ENCODE peak calls at places on chromosomes 16 and 17, in ten cellular contexts. One of them, this sample, is unnamed.

GRCh38 chr17:42023524-42024349 is 3.8 kb downstream of the NKIRAS2 start:
- DNase-seq in left ventricle myocardium inferior: peak; percentile 35
- DNase-seq in HFF-Myc: no peak
- DNase-seq in tibial artery: peak; percentile 72
- DNase-seq in breast epithelium: no peak
- DNase-seq in AG04450: no peak
- DNase-seq in CD8-positive, alpha-beta T cell: no peak
- DNase-seq in heart right ventricle: no peak
- DNase-seq in A549: no peak
- DNase-seq in H7: no peak
- DNase-seq in this sample: no peak

GRCh38 chr17:42982266-42982665 is 1.9 kb downstream of the RUNDC1 start:
- DNase-seq in heart right ventricle: no peak
- DNase-seq in left ventricle myocardium inferior: no peak
- DNase-seq in HFF-Myc: no peak
- DNase-seq in CD8-positive, alpha-beta T cell: no peak
- DNase-seq in breast epithelium: no peak
- DNase-seq in A549: no peak
- DNase-seq in H7: no peak
- DNase-seq in tibial artery: no peak
- DNase-seq in AG04450: no peak
- DNase-seq in this sample: no peak

GRCh38 chr17:27612160-27612767 is 18.7 kb upstream of the LGALS9 start:
- DNase-seq in H7: no peak
- DNase-seq in left ventricle myocardium inferior: no peak
- DNase-seq in AG04450: no peak
- DNase-seq in A549: no peak
- DNase-seq in breast epithelium: no peak
- DNase-seq in CD8-positive, alpha-beta T cell: no peak
- DNase-seq in heart right ventricle: no peak
- DNase-seq in HFF-Myc: no peak
- DNase-seq in tibial artery: no peak
- DNase-seq in this sample: no peak

GRCh38 chr16:54106078-54106477 is 180.5 kb downstream of the IRX3 start:
- DNase-seq in A549: no peak
- DNase-seq in HFF-Myc: no peak
- DNase-seq in tibial artery: no peak
- DNase-seq in heart right ventricle: no peak
- DNase-seq in AG04450: no peak
- DNase-seq in CD8-positive, alpha-beta T cell: no peak
- DNase-seq in breast epithelium: no peak
- DNase-seq in left ventricle myocardium inferior: no peak
- DNase-seq in H7: no peak
- DNase-seq in this sample: no peak

GRCh38 chr17:58338454-58338841 is 9.9 kb upstream of the TSPOAP1 start:
- DNase-seq in left ventricle myocardium inferior: no peak
- DNase-seq in heart right ventricle: no peak
- DNase-seq in tibial artery: no peak
- DNase-seq in AG04450: no peak
- DNase-seq in breast epithelium: no peak
- DNase-seq in HFF-Myc: no peak
- DNase-seq in A549: no peak
- DNase-seq in H7: no peak
- DNase-seq in CD8-positive, alpha-beta T cell: no peak
- DNase-seq in this sample: no peak

GRCh38 chr17:8843344-8843743 is 24.1 kb downstream of the PIK3R6 start:
- DNase-seq in AG04450: no peak
- DNase-seq in CD8-positive, alpha-beta T cell: no peak
- DNase-seq in A549: no peak
- DNase-seq in tibial artery: no peak
- DNase-seq in H7: no peak
- DNase-seq in HFF-Myc: no peak
- DNase-seq in heart right ventricle: no peak
- DNase-seq in left ventricle myocardium inferior: no peak
- DNase-seq in breast epithelium: no peak
- DNase-seq in this sample: no peak

GRCh38 chr16:88456356-88457292 is 3.5 kb downstream of the ZFPM1 start:
- DNase-seq in A549: no peak
- DNase-seq in HFF-Myc: no peak
- DNase-seq in H7: no peak
- DNase-seq in left ventricle myocardium inferior: no peak
- DNase-seq in CD8-positive, alpha-beta T cell: no peak
- DNase-seq in tibial artery: no peak
- DNase-seq in heart right ventricle: no peak
- DNase-seq in AG04450: no peak
- DNase-seq in breast epithelium: no peak
- DNase-seq in this sample: no peak

GRCh38 chr17:68182940-68183551 is 64.8 kb upstream of the AMZ2 start:
- DNase-seq in left ventricle myocardium inferior: no peak
- DNase-seq in tibial artery: no peak
- DNase-seq in H7: peak; percentile 69
- DNase-seq in AG04450: no peak
- DNase-seq in HFF-Myc: no peak
- DNase-seq in heart right ventricle: no peak
- DNase-seq in CD8-positive, alpha-beta T cell: no peak
- DNase-seq in A549: no peak
- DNase-seq in breast epithelium: no peak
- DNase-seq in this sample: no peak

GRCh38 chr17:81328925-81329278 is 33.8 kb upstream of the SLC38A10 start:
- DNase-seq in breast epithelium: no peak
- DNase-seq in H7: peak; percentile 74
- DNase-seq in heart right ventricle: no peak
- DNase-seq in CD8-positive, alpha-beta T cell: no peak
- DNase-seq in A549: peak; percentile 50
- DNase-seq in tibial artery: no peak
- DNase-seq in HFF-Myc: no peak
- DNase-seq in AG04450: no peak
- DNase-seq in left ventricle myocardium inferior: no peak
- DNase-seq in this sample: no peak

GRCh38 chr16:65119905-65120341 is 1.9 kb downstream of the CDH11 start:
- DNase-seq in A549: no peak
- DNase-seq in breast epithelium: no peak
- DNase-seq in heart right ventricle: no peak
- DNase-seq in left ventricle myocardium inferior: no peak
- DNase-seq in HFF-Myc: no peak
- DNase-seq in H7: no peak
- DNase-seq in CD8-positive, alpha-beta T cell: no peak
- DNase-seq in tibial artery: no peak
- DNase-seq in AG04450: no peak
- DNase-seq in this sample: no peak

GRCh38 chr17:9004132-9004960 is 17.0 kb upstream of the NTN1 start:
- DNase-seq in left ventricle myocardium inferior: no peak
- DNase-seq in HFF-Myc: no peak
- DNase-seq in AG04450: no peak
- DNase-seq in tibial artery: no peak
- DNase-seq in breast epithelium: no peak
- DNase-seq in CD8-positive, alpha-beta T cell: no peak
- DNase-seq in A549: no peak
- DNase-seq in H7: peak; percentile 86
- DNase-seq in heart right ventricle: no peak
- DNase-seq in this sample: no peak

GRCh38 chr16:11562941-11563340 is 23.8 kb downstream of the LITAF start:
- DNase-seq in left ventricle myocardium inferior: no peak
- DNase-seq in heart right ventricle: no peak
- DNase-seq in H7: no peak
- DNase-seq in CD8-positive, alpha-beta T cell: no peak
- DNase-seq in breast epithelium: no peak
- DNase-seq in HFF-Myc: no peak
- DNase-seq in A549: no peak
- DNase-seq in AG04450: no peak
- DNase-seq in tibial artery: no peak
- DNase-seq in this sample: no peak

GRCh38 chr17:49344914-49345313 is 17.1 kb downstream of the ZNF652 start:
- DNase-seq in left ventricle myocardium inferior: no peak
- DNase-seq in H7: no peak
- DNase-seq in HFF-Myc: no peak
- DNase-seq in A549: no peak
- DNase-seq in breast epithelium: no peak
- DNase-seq in tibial artery: no peak
- DNase-seq in AG04450: no peak
- DNase-seq in CD8-positive, alpha-beta T cell: no peak
- DNase-seq in heart right ventricle: no peak
- DNase-seq in this sample: no peak

DNA sequence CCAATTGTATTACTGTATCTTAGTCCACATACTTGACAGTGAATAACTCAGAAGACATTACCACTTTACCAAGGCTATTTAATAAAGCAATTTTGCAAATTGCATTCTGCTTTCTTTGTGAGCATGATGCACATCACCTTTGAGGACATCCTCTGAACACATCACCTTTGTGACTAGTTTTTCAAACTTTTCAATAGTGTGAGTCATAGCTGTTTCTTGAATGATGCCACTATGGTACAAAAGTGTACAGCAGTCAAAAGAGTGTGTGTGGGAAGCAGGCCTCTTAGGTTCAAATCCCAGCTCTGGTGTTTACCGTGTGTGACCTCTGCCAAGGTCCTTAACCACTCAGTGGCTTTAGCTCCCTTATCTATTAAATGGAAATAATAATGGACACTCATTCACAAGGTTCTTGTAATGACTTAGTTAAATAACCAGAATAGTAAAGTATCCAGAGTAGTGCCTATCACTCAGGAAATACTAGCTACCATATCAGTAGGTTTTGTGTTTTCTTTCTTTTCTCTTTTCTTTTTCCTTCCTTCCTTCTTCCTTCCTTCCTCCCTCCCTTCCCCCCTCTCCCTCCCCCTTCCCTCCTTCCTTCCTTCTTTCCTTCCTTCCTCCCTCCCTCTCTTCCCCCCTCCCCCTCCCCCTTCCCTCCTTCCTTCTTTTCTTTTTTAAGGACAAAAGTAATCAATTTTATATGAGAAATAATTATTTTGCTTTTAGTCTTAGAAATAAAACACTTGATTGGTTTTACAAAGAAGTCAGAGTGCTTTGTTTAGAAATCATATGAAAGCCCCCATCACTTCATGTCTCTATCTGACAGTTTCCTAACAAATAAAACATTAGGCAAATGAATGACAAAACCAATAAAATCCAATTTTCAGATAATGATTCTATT is 178.9 kb downstream of the MYO1D start:
- DNase-seq in CD8-positive, alpha-beta T cell: no peak
- DNase-seq in AG04450: no peak
- DNase-seq in HFF-Myc: no peak
- DNase-seq in tibial artery: no peak
- DNase-seq in A549: no peak
- DNase-seq in heart right ventricle: no peak
- DNase-seq in left ventricle myocardium inferior: no peak
- DNase-seq in breast epithelium: no peak
- DNase-seq in H7: no peak
- DNase-seq in this sample: no peak
- H3K4me3 ChIP-seq in CD8-positive, alpha-beta T cell: no peak overlapping the region
- H3K4me3 ChIP-seq in AG04450: no peak overlapping the region
- H3K4me3 ChIP-seq in HFF-Myc: no peak overlapping the region
- H3K4me3 ChIP-seq in tibial artery: no peak overlapping the region
- H3K4me3 ChIP-seq in A549: no peak overlapping the region
- H3K4me3 ChIP-seq in heart right ventricle: no peak overlapping the region
- H3K4me3 ChIP-seq in left ventricle myocardium inferior: no peak overlapping the region
- H3K4me3 ChIP-seq in breast epithelium: no peak overlapping the region
- H3K4me3 ChIP-seq in H7: no peak overlapping the region
- H3K4me3 ChIP-seq in this sample: no peak overlapping the region

DNA sequence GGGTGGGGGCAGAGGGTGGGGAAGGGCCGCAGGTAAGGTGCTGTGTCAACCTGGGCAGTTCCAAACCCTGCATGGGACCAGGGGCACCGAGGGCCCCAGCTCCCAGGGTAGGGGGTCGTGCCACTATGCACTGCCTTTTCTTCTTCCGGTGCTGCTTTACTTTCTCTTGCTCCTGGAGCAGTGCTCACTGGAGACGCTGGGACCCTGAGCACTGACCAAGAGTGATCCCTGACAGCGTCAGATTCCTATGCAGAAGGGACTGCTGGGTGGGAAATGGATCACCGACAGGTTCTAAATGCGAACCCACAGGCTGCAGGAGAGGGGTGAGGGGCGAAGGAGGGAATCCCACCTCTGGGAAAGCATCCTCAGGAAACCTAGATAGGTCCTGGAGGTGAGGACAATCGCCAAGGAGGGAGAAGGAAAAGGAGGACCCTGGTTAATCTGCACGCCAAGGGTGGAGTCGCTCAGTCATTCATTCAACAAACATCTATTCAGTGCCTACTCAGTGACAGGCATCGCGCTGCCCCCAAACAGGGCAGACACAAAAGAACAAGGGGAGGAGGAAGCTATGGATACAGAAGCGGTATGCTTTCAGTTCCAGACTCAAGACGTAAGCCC is 470.2 kb downstream of the SOX9 start:
- DNase-seq in CD8-positive, alpha-beta T cell: no peak
- DNase-seq in heart right ventricle: no peak
- DNase-seq in HFF-Myc: no peak
- DNase-seq in H7: no peak
- DNase-seq in breast epithelium: no peak
- DNase-seq in left ventricle myocardium inferior: no peak
- DNase-seq in AG04450: no peak
- DNase-seq in tibial artery: no peak
- DNase-seq in A549: peak; percentile 53
- DNase-seq in this sample: no peak
- H3K4me3 ChIP-seq in CD8-positive, alpha-beta T cell: no peak overlapping the region
- H3K4me3 ChIP-seq in heart right ventricle: peak overlapping the region; percentile 64
- H3K4me3 ChIP-seq in HFF-Myc: peak overlapping the region; percentile 76
- H3K4me3 ChIP-seq in H7: peak overlapping the region; percentile 71
- H3K4me3 ChIP-seq in breast epithelium: peak overlapping the region; percentile 67
- H3K4me3 ChIP-seq in left ventricle myocardium inferior: peak overlapping the region; percentile 71
- H3K4me3 ChIP-seq in AG04450: peak overlapping the region; percentile 96
- H3K4me3 ChIP-seq in tibial artery: peak overlapping the region; percentile 47
- H3K4me3 ChIP-seq in A549: peak overlapping the region; percentile 78
- H3K4me3 ChIP-seq in this sample: peak overlapping the region; percentile 75

DNA sequence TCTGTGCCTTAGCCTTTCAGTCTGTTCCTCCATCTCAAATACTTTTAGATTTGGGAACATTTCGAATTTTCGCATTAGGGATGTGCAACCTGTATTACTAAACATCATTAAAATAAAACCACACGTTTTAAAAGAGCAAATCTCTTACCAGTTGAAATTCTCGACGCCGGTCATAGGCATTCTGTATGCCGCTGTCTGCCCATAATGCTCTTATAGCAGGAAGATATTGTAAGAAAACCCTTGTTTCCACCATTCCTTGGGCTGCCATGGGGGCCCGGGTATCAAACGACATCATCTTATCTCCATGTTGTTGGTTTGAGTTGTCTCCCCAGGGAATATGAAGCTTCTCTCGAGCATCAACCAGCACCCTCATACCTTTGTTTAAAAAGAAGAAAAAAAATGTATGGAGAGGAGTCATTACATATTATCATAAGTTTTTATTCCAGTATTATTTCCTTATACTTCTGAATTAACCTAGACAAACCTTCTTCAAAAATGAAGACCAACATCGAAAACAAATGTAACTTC is 3.1 kb downstream of the GNA13 start:
- DNase-seq in heart right ventricle: no peak
- DNase-seq in tibial artery: no peak
- DNase-seq in left ventricle myocardium inferior: no peak
- DNase-seq in CD8-positive, alpha-beta T cell: no peak
- DNase-seq in H7: no peak
- DNase-seq in AG04450: no peak
- DNase-seq in A549: no peak
- DNase-seq in breast epithelium: no peak
- DNase-seq in HFF-Myc: no peak
- DNase-seq in this sample: no peak
- H3K4me3 ChIP-seq in heart right ventricle: no peak overlapping the region
- H3K4me3 ChIP-seq in tibial artery: no peak overlapping the region
- H3K4me3 ChIP-seq in left ventricle myocardium inferior: peak overlapping the region; percentile 79
- H3K4me3 ChIP-seq in CD8-positive, alpha-beta T cell: no peak overlapping the region
- H3K4me3 ChIP-seq in H7: no peak overlapping the region
- H3K4me3 ChIP-seq in AG04450: no peak overlapping the region
- H3K4me3 ChIP-seq in A549: no peak overlapping the region
- H3K4me3 ChIP-seq in breast epithelium: no peak overlapping the region
- H3K4me3 ChIP-seq in HFF-Myc: no peak overlapping the region
- H3K4me3 ChIP-seq in this sample: no peak overlapping the region

GRCh38 chr16:28880955-28881354 is 2.7 kb downstream of the ATP2A1 start:
- DNase-seq in left ventricle myocardium inferior: no peak
- DNase-seq in AG04450: no peak
- DNase-seq in tibial artery: no peak
- DNase-seq in CD8-positive, alpha-beta T cell: no peak
- DNase-seq in H7: no peak
- DNase-seq in breast epithelium: no peak
- DNase-seq in heart right ventricle: no peak
- DNase-seq in A549: no peak
- DNase-seq in HFF-Myc: no peak
- DNase-seq in this sample: no peak
- H3K4me3 ChIP-seq in left ventricle myocardium inferior: no peak overlapping the region
- H3K4me3 ChIP-seq in AG04450: no peak overlapping the region
- H3K4me3 ChIP-seq in tibial artery: no peak overlapping the region
- H3K4me3 ChIP-seq in CD8-positive, alpha-beta T cell: no peak overlapping the region
- H3K4me3 ChIP-seq in H7: no peak overlapping the region
- H3K4me3 ChIP-seq in breast epithelium: no peak overlapping the region
- H3K4me3 ChIP-seq in heart right ventricle: no peak overlapping the region
- H3K4me3 ChIP-seq in A549: no peak overlapping the region
- H3K4me3 ChIP-seq in HFF-Myc: no peak overlapping the region
- H3K4me3 ChIP-seq in this sample: no peak overlapping the region